ENCODE peak calls at places on chromosome 11, in nine cellular contexts. X is lung, W is prostate gland, K is GM13976, F is epithelial cell of esophagus, U is HFFc6, Y is hepatocyte, O is WTC11, T is endothelial cell. C is an unnamed sample.
A peak's percentile ranks its signal among the peaks of the same experiment; 100 is the strongest.

GRCh38 chr11:127017482-127017881 is 16.9 kb upstream of the KIRREL3 start:
- DNase-seq in X (no peak), W (no peak), K (no peak), F (peak; percentile 32), U (peak; percentile 91), Y (peak; percentile 68), O (peak; percentile 41), T (peak; percentile 45), C (peak; percentile 35)

GRCh38 chr11:130774703-130775102 is 141.6 kb downstream of the SNX19 start:
- DNase-seq in X (no peak), W (no peak), K (no peak), F (no peak), U (no peak), Y (no peak), O (no peak), T (no peak), C (no peak)

GRCh38 chr11:3014314-3014938 is 22.3 kb upstream of the NAP1L4 start:
- DNase-seq in X (no peak), W (no peak), K (no peak), F (no peak), U (no peak), Y (no peak), O (no peak), T (no peak), C (no peak)

GRCh38 chr11:8023831-8024555 is 36.9 kb downstream of the EIF3F start:
- DNase-seq in X (no peak), W (no peak), K (no peak), F (peak; percentile 73), U (no peak), Y (no peak), O (no peak), T (no peak), C (no peak)

GRCh38 chr11:68303083-68303482 is 9.3 kb upstream of the LRP5 start:
- DNase-seq in X (no peak), W (no peak), K (no peak), F (no peak), U (no peak), Y (no peak), O (no peak), T (no peak), C (no peak)

GRCh38 chr11:63937713-63938480 is 905 bp upstream of the NAA40 start:
- DNase-seq in X (no peak), W (no peak), K (peak; percentile 57), F (no peak), U (no peak), Y (no peak), O (peak; percentile 56), T (no peak), C (peak; percentile 36)

GRCh38 chr11:9574806-9575530 is 1.5 kb downstream of the WEE1 start:
- DNase-seq in X (peak; percentile 37), W (peak; percentile 75), K (peak; percentile 24), F (peak; percentile 83), U (peak; percentile 87), Y (peak; percentile 89), O (peak; percentile 36), T (peak; percentile 35), C (peak; percentile 48)

GRCh38 chr11:122045181-122045586 is 70.8 kb downstream of the BLID start:
- DNase-seq in X (no peak), W (no peak), K (no peak), F (peak; percentile 97), U (peak; percentile 84), Y (no peak), O (no peak), T (no peak), C (no peak)

GRCh38 chr11:27719575-27719925 is 19.3 kb upstream of the BDNF start:
- DNase-seq in X (no peak), W (no peak), K (no peak), F (no peak), U (no peak), Y (no peak), O (no peak), T (no peak), C (no peak)

GRCh38 chr11:117816151-117816741 is 8.3 kb downstream of the FXYD2 start:
- DNase-seq in X (no peak), W (no peak), K (no peak), F (peak; percentile 66), U (peak; percentile 70), Y (peak; percentile 77), O (no peak), T (no peak), C (peak; percentile 84)

GRCh38 chr11:110935018-110935640 is 222.9 kb upstream of the ARHGAP20 start:
- DNase-seq in X (no peak), W (no peak), K (no peak), F (no peak), U (no peak), Y (no peak), O (no peak), T (no peak), C (no peak)

GRCh38 chr11:87295237-87295636 is 257.5 kb downstream of the TMEM135 start:
- DNase-seq in X (no peak), W (no peak), K (no peak), F (no peak), U (no peak), Y (no peak), O (no peak), T (no peak), C (no peak)

GRCh38 chr11:110716361-110716760 is 4.1 kb upstream of the ARHGAP20 start:
- DNase-seq in X (no peak), W (no peak), K (no peak), F (peak; percentile 19), U (peak; percentile 61), Y (no peak), O (no peak), T (no peak), C (no peak)

GRCh38 chr11:125404136-125404810 is 91.8 kb downstream of the FEZ1 start:
- DNase-seq in X (no peak), W (no peak), K (no peak), F (no peak), U (no peak), Y (peak; percentile 19), O (peak; percentile 62), T (no peak), C (peak; percentile 71)

GRCh38 chr11:132579686-132580085 is 952.6 kb downstream of the OPCML start:
- DNase-seq in X (no peak), W (no peak), K (no peak), F (no peak), U (no peak), Y (no peak), O (no peak), T (no peak), C (no peak)

GRCh38 chr11:18563090-18563730 is 25.3 kb downstream of the UEVLD start:
- DNase-seq in X (no peak), W (no peak), K (no peak), F (no peak), U (peak; percentile 7), Y (no peak), O (no peak), T (no peak), C (no peak)

GRCh38 chr11:116557261-116557660 is 215.5 kb downstream of the BUD13 start:
- DNase-seq in X (no peak), W (no peak), K (no peak), F (no peak), U (peak; percentile 20), Y (no peak), O (no peak), T (no peak), C (no peak)

GRCh38 chr11:116548286-116548685 is 224.5 kb downstream of the BUD13 start:
- DNase-seq in X (no peak), W (no peak), K (no peak), F (no peak), U (no peak), Y (no peak), O (no peak), T (no peak), C (no peak)

GRCh38 chr11:116556483-116556882 is 216.3 kb downstream of the BUD13 start:
- DNase-seq in X (no peak), W (no peak), K (no peak), F (no peak), U (no peak), Y (no peak), O (no peak), T (no peak), C (no peak)

GRCh38 chr11:116558504-116559252 is 214.1 kb downstream of the BUD13 start:
- DNase-seq in X (no peak), W (no peak), K (no peak), F (no peak), U (peak; percentile 49), Y (no peak), O (no peak), T (no peak), C (no peak)

GRCh38 chr11:116553482-116553881 is 219.3 kb downstream of the BUD13 start:
- DNase-seq in X (no peak), W (no peak), K (no peak), F (no peak), U (no peak), Y (no peak), O (no peak), T (no peak), C (no peak)
- TF ChIP-seq CTCF in X (no peak), W (no peak), K (no peak), F (no peak), U (no peak), Y (no peak), O (no peak), T (no peak), C (peak; percentile 11)

GRCh38 chr11:75350743-75351540 is 519 bp downstream of the ARRB1 start:
- DNase-seq in X (peak; percentile 61), W (peak; percentile 44), K (no peak), F (peak; percentile 43), U (no peak), Y (no peak), O (peak; percentile 56), T (peak; percentile 37), C (peak; percentile 40)
- TF ChIP-seq CTCF in X (no peak), W (no peak), K (no peak), F (no peak), U (peak; percentile 35), Y (no peak), O (no peak), T (no peak), C (no peak)

DNA sequence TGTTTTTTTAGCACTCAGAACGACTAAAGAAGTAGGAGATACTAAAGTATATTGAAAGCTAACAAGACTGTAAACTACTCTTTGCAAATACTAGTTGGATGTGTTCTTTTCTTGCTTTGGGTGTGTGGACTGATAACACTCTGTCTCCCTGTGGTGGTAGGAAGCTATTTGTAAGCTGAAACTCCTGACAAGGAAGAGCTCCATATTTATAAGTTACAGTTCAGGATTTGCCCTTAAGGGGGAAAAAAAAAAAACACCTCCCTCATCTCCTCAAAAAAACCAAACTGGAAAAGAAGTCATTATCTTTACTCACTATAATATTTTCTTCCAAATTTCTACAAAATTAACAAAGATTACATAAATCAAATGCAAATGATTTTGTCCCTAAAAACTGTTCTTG is 94.9 kb downstream of the LARGE2 start:
- DNase-seq in X (no peak), W (no peak), K (no peak), F (no peak), U (no peak), Y (no peak), O (no peak), T (no peak), C (no peak)
- TF ChIP-seq CTCF in X (no peak), W (no peak), K (no peak), F (no peak), U (peak; percentile 29), Y (no peak), O (no peak), T (peak; percentile 12), C (no peak)

DNA sequence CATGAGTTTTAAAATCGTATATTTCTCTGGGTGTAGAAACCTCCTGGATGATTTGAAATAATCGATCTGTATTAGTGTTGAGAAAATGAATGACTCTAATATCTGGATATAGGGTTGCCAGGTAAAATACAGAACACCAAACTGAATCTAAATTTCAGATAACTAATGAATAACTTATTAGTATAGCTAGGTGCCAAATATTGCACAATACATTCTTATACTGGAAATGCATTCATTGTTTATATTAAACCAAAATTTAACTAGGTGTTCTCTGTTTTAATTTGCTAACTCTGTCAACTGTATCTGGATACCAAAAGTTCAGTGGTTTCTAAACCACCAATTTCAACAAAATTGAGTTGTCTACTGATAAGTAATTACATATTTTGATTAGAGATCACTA is 2.5 kb upstream of the BIRC3 start:
- DNase-seq in X (no peak), W (no peak), K (no peak), F (no peak), U (no peak), Y (no peak), O (no peak), T (no peak), C (no peak)
- TF ChIP-seq CTCF in X (no peak), W (no peak), K (no peak), F (no peak), U (no peak), Y (no peak), O (no peak), T (no peak), C (no peak)